ENCODE peak calls at places on chromosome 11, in four cellular contexts. G, P, M and H are unnamed samples.

GRCh38 chr11:59754494-59754858 is 700 bp upstream of the STX3 start:
- DNase-seq in M (peak), P (no peak), G (no peak), H (no peak)

GRCh38 chr11:1113405-1114201 is 38.9 kb downstream of the MUC2 start:
- DNase-seq in G (no peak), M (peak), P (peak), H (peak)

GRCh38 chr11:27391336-27392015 is 28.5 kb upstream of the CCDC34 start:
- DNase-seq in P (no peak), M (no peak), G (peak), H (no peak)

GRCh38 chr11:116691779-116692178 is 81.0 kb downstream of the BUD13 start:
- DNase-seq in P (no peak), M (no peak), G (peak), H (peak)

GRCh38 chr11:9825315-9825714 is 161.4 kb downstream of the SWAP70 start:
- DNase-seq in M (no peak), P (no peak), G (no peak), H (no peak)

GRCh38 chr11:106152013-106152412 is 74.6 kb downstream of the AASDHPPT start:
- DNase-seq in G (no peak), M (no peak), P (no peak), H (no peak)

GRCh38 chr11:120222916-120223315 is 12.1 kb downstream of the OAF start:
- DNase-seq in P (no peak), G (no peak), M (peak), H (no peak)

GRCh38 chr11:13761250-13761649 is 92.8 kb downstream of the FAR1 start:
- DNase-seq in G (no peak), M (no peak), P (no peak), H (no peak)

GRCh38 chr11:124315052-124315451 is 1.3 kb upstream of the OR8D1 start:
- DNase-seq in M (no peak), G (no peak), P (no peak), H (no peak)

GRCh38 chr11:67379061-67380058 is 6.0 kb upstream of the CLCF1 start:
- DNase-seq in P (no peak), M (no peak), G (no peak), H (peak)

GRCh38 chr11:63805844-63806415 is 7.3 kb upstream of the SPINDOC start:
- DNase-seq in P (no peak), G (no peak), M (no peak), H (no peak)

GRCh38 chr11:33832676-33833075 is 58.4 kb upstream of the FBXO3 start:
- DNase-seq in P (no peak), G (no peak), M (no peak), H (no peak)

GRCh38 chr11:118641463-118642019 is 34.1 kb downstream of the PHLDB1 start:
- DNase-seq in P (peak), G (no peak), M (no peak), H (no peak)

GRCh38 chr11:118643142-118643994 is 36.0 kb downstream of the PHLDB1 start:
- DNase-seq in M (peak), P (peak), G (no peak), H (no peak)

GRCh38 chr11:118638726-118639125 is 31.3 kb downstream of the PHLDB1 start:
- DNase-seq in G (no peak), P (no peak), M (no peak), H (no peak)

GRCh38 chr11:118639899-118640298 is 32.5 kb downstream of the PHLDB1 start:
- DNase-seq in G (no peak), P (peak), M (no peak), H (no peak)

GRCh38 chr11:118640332-118641154 is 33.1 kb downstream of the PHLDB1 start:
- DNase-seq in G (no peak), M (no peak), P (peak), H (peak)
- TF ChIP-seq CTCF in G (no peak), M (no peak), P (no peak), H (no peak)

GRCh38 chr11:93840981-93841380 is 9.4 kb downstream of the VSTM5 start:
- DNase-seq in M (no peak), P (no peak), G (no peak), H (no peak)

GRCh38 chr11:93841446-93841845 is 9.0 kb downstream of the VSTM5 start:
- DNase-seq in P (no peak), G (no peak), M (no peak), H (no peak)

GRCh38 chr11:93843906-93844305 is 6.5 kb downstream of the VSTM5 start:
- DNase-seq in P (no peak), M (no peak), G (no peak), H (no peak)

GRCh38 chr11:93842034-93842433 is 8.4 kb downstream of the VSTM5 start:
- DNase-seq in P (no peak), M (no peak), G (no peak), H (no peak)

DNA sequence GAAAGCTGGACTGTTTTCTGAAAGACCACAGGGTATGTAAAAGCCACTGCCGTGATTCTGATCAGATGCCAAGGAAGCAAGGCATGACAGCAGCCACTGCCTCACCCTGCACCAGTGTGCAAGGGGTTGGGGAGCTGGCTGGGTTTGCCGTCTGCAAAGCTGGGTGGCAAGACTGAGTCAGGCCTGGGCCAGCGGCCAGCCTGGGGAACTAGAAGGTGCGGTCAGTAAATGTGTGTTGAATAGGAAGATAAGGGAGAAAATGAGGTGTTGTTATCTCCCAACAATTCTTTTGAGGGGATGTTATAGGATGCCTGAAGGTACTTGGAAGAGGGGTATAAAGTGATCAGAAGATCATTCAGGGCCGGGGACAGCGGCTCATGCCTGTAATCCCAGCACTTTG is 8.0 kb downstream of the VSTM5 start:
- DNase-seq in G (peak), M (no peak), P (no peak), H (no peak)
- TF ChIP-seq CTCF in G (no peak), M (no peak), P (no peak), H (no peak)

GRCh38 chr11:24760681-24761080 is 263.8 kb downstream of the LUZP2 start:
- DNase-seq in M (no peak), P (no peak), G (no peak), H (no peak)

GRCh38 chr11:24754406-24754805 is 257.6 kb downstream of the LUZP2 start:
- DNase-seq in M (no peak), G (no peak), P (no peak), H (no peak)

GRCh38 chr11:24755260-24755839 is 258.5 kb downstream of the LUZP2 start:
- DNase-seq in M (no peak), G (no peak), P (no peak), H (no peak)

GRCh38 chr11:24762076-24762475 is 265.2 kb downstream of the LUZP2 start:
- DNase-seq in M (no peak), G (no peak), P (no peak), H (no peak)

GRCh38 chr11:24759742-24760141 is 262.9 kb downstream of the LUZP2 start:
- DNase-seq in P (no peak), M (no peak), G (no peak), H (no peak)
- TF ChIP-seq CTCF in P (no peak), M (no peak), G (no peak), H (no peak)

DNA sequence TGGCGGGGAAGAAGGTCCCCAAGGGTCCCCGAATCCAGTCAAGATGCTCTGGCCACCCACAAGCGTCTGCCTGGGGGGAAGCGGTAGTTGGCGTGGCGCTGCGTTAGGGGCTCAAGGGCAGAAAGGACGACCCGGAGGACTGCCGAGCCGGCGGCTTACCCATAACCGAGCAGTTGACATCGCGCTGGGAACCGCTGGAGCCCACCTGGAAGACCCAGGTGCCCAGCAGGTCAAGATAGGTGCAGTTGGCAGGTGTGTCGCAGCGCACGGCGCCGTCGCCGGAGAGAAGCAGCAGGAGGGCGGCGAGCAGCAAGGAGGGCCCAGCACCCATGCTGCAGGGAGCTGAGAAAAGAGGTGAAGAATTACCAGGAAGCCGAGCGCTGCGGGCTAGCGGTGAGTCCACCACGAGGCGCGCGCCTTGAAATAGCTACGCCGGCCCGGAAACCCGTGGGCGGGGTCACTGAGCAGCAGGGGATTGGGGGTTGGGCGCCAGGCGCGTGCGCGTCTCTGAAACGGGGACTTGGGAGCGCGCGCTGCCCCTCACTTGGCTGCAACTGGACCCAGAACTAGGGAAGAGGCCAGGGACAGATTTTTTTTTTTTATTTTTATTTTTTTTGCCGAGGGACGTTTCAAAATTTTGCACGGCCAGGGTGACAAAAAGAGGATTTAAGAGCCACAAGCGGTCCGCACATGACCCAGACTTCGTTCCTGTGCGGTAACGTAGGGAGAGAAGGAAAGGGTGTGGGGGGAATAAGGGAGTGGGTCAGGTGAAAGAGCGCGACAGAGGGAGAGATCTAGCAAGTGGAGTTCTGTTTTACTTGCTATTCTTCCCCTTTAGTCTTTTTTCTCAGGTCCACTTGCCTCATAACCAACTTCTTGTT is at the start of gene CTSC:
- DNase-seq in P (peak), M (peak), G (peak), H (peak)
- TF ChIP-seq CTCF in P (peak), M (no peak), G (no peak), H (no peak)

GRCh38 chr11:26137651-26138050 is 194.3 kb upstream of the ANO3 start:
- DNase-seq in M (no peak), P (no peak), G (no peak), H (no peak)

GRCh38 chr11:26134053-26134452 is 197.9 kb upstream of the ANO3 start:
- DNase-seq in G (no peak), P (no peak), M (no peak), H (no peak)

DNA sequence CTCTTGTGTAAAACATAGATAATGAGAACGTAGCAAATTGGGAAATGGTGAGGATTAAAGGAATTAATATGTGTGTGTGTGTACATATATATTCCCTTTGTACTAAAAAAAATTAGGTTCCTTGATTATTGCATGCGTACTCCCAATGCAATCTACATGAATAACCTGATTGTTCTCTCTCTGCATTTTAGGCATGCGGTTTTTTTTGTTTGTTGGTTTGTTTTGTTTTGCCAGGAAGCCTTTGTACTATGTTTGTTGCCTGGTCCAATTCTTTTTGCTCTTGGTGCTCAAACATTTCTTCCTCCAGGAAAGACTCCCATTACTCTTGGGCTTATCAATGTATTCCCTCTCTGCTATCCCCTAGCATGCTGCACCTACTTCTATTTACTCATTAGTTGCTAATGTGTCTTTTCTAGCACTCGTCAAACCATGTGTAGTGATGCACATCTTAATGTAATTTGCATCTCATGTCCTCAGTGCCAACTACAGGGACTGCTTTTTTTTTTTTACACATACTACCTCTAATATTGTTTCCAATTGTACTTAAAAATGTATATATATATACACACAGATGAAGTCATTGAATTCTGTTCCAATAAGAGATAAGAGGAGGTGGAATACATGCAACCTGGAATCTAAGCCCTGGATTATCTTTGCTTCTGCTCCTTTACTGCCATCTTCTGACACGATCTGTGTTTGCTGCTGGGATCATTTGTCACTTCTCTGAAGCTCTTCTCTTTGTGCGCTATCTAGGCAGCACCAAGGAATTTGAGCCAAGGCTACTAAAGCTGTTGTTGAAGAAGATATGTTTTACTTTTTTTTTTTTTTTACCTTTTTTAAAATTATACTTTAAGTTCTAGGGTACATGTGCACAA is 197.2 kb upstream of the ANO3 start:
- DNase-seq in P (no peak), M (no peak), G (no peak), H (no peak)
- TF ChIP-seq CTCF in P (no peak), M (peak), G (no peak), H (no peak)